ENCODE peak calls at places on chromosomes 5 and 9, in seven cellular contexts. W, C, D, Z, J, H and Y are unnamed samples.

GRCh38 chr5:128927644-128928043 is 37.6 kb upstream of the SLC27A6 start:
- DNase-seq in W (no peak), C (no peak), D (no peak), Z (no peak), J (no peak), H (no peak), Y (no peak)

GRCh38 chr9:117392992-117393391 is 21.9 kb downstream of the ASTN2 start:
- DNase-seq in W (no peak), C (no peak), D (no peak), Z (no peak), J (no peak), H (no peak), Y (no peak)

GRCh38 chr5:176737746-176738699 is 72.3 kb upstream of the UNC5A start:
- DNase-seq in W (no peak), C (no peak), D (no peak), Z (no peak), J (no peak), H (no peak), Y (no peak)

GRCh38 chr9:113993838-113994540 is 84.1 kb downstream of the AMBP start:
- DNase-seq in W (no peak), C (no peak), D (no peak), Z (peak), J (no peak), H (no peak), Y (no peak)

GRCh38 chr5:125835293-125836172 is 587.7 kb upstream of the GRAMD2B start:
- DNase-seq in W (no peak), C (peak), D (peak), Z (no peak), J (peak), H (peak), Y (peak)

GRCh38 chr9:113184509-113184908 is 33.7 kb downstream of the SLC31A2 start:
- DNase-seq in W (no peak), C (peak), D (no peak), Z (no peak), J (no peak), H (no peak), Y (no peak)

GRCh38 chr5:172492991-172493390 is 38.7 kb upstream of the SH3PXD2B start:
- DNase-seq in W (no peak), C (no peak), D (no peak), Z (no peak), J (no peak), H (no peak), Y (no peak)

GRCh38 chr5:78745985-78746384 is 97.4 kb upstream of the LHFPL2 start:
- DNase-seq in W (no peak), C (no peak), D (no peak), Z (no peak), J (no peak), H (no peak), Y (no peak)

GRCh38 chr9:21465859-21466518 is 16.1 kb downstream of the IFNE start:
- DNase-seq in W (peak), C (peak), D (peak), Z (no peak), J (peak), H (peak), Y (peak)